ENCODE peak calls at places on chromosomes 7 and 10, in eight cellular contexts. One of them, this sample, is unnamed. For H3K4me1, the result is how much of the 10 kb centered on the place peaks cover.

GRCh38 chr7:1301812-1302310 is 69.2 kb downstream of the UNCX start:
- DNase-seq in naive thymus-derived CD4-positive, alpha-beta T cell: no peak
- DNase-seq in Panc1: no peak
- DNase-seq in heart left ventricle: peak
- DNase-seq in uterus: no peak
- DNase-seq in right lobe of liver: no peak
- DNase-seq in body of pancreas: no peak
- DNase-seq in kidney: peak
- DNase-seq in this sample: no peak

GRCh38 chr7:112495820-112496462 is 15.2 kb downstream of the LSMEM1 start:
- DNase-seq in body of pancreas: peak
- DNase-seq in Panc1: peak
- DNase-seq in uterus: peak
- DNase-seq in right lobe of liver: peak
- DNase-seq in kidney: no peak
- DNase-seq in heart left ventricle: no peak
- DNase-seq in naive thymus-derived CD4-positive, alpha-beta T cell: no peak
- DNase-seq in this sample: peak

GRCh38 chr7:157676456-157677255 is 339.9 kb downstream of the DNAJB6 start:
- DNase-seq in body of pancreas: peak
- DNase-seq in kidney: no peak
- DNase-seq in uterus: no peak
- DNase-seq in right lobe of liver: no peak
- DNase-seq in heart left ventricle: no peak
- DNase-seq in Panc1: no peak
- DNase-seq in naive thymus-derived CD4-positive, alpha-beta T cell: no peak
- DNase-seq in this sample: peak

GRCh38 chr10:112360308-112361270 is 13.3 kb upstream of the ACSL5 start:
- DNase-seq in kidney: no peak
- DNase-seq in uterus: no peak
- DNase-seq in naive thymus-derived CD4-positive, alpha-beta T cell: no peak
- DNase-seq in heart left ventricle: no peak
- DNase-seq in Panc1: no peak
- DNase-seq in body of pancreas: no peak
- DNase-seq in right lobe of liver: no peak
- DNase-seq in this sample: no peak

GRCh38 chr7:75937958-75938786 is 23.2 kb downstream of the POR start:
- DNase-seq in body of pancreas: no peak
- DNase-seq in kidney: peak
- DNase-seq in naive thymus-derived CD4-positive, alpha-beta T cell: no peak
- DNase-seq in Panc1: no peak
- DNase-seq in right lobe of liver: peak
- DNase-seq in uterus: peak
- DNase-seq in heart left ventricle: peak
- DNase-seq in this sample: no peak

GRCh38 chr7:147586526-147586925 is 1004.0 kb upstream of the C7orf33 start:
- DNase-seq in heart left ventricle: no peak
- DNase-seq in right lobe of liver: no peak
- DNase-seq in kidney: no peak
- DNase-seq in uterus: no peak
- DNase-seq in naive thymus-derived CD4-positive, alpha-beta T cell: no peak
- DNase-seq in body of pancreas: no peak
- DNase-seq in Panc1: no peak
- DNase-seq in this sample: peak

GRCh38 chr7:144885453-144885852 is 49.6 kb upstream of the TPK1 start:
- DNase-seq in uterus: no peak
- DNase-seq in body of pancreas: no peak
- DNase-seq in right lobe of liver: no peak
- DNase-seq in heart left ventricle: no peak
- DNase-seq in Panc1: no peak
- DNase-seq in kidney: no peak
- DNase-seq in naive thymus-derived CD4-positive, alpha-beta T cell: no peak
- DNase-seq in this sample: no peak

GRCh38 chr7:78176186-78176585 is 377.6 kb downstream of the PHTF2 start:
- DNase-seq in uterus: peak
- DNase-seq in naive thymus-derived CD4-positive, alpha-beta T cell: no peak
- DNase-seq in right lobe of liver: no peak
- DNase-seq in body of pancreas: no peak
- DNase-seq in kidney: no peak
- DNase-seq in Panc1: no peak
- DNase-seq in heart left ventricle: no peak
- DNase-seq in this sample: no peak

GRCh38 chr10:44030132-44030531 is 354.8 kb downstream of the CXCL12 start:
- DNase-seq in naive thymus-derived CD4-positive, alpha-beta T cell: no peak
- DNase-seq in Panc1: no peak
- DNase-seq in kidney: no peak
- DNase-seq in right lobe of liver: no peak
- DNase-seq in heart left ventricle: no peak
- DNase-seq in body of pancreas: no peak
- DNase-seq in uterus: no peak
- DNase-seq in this sample: peak

GRCh38 chr7:49700841-49701240 is 72.6 kb upstream of the VWC2 start:
- DNase-seq in right lobe of liver: no peak
- DNase-seq in uterus: no peak
- DNase-seq in body of pancreas: no peak
- DNase-seq in naive thymus-derived CD4-positive, alpha-beta T cell: no peak
- DNase-seq in Panc1: no peak
- DNase-seq in heart left ventricle: peak
- DNase-seq in kidney: no peak
- DNase-seq in this sample: no peak

GRCh38 chr7:128831994-128832879 is 2.0 kb downstream of the FLNC start:
- DNase-seq in uterus: peak
- DNase-seq in naive thymus-derived CD4-positive, alpha-beta T cell: no peak
- DNase-seq in Panc1: no peak
- DNase-seq in kidney: no peak
- DNase-seq in body of pancreas: no peak
- DNase-seq in right lobe of liver: no peak
- DNase-seq in heart left ventricle: peak
- DNase-seq in this sample: peak

GRCh38 chr7:44638611-44639557 is 32.5 kb downstream of the OGDH start:
- DNase-seq in kidney: peak
- DNase-seq in right lobe of liver: peak
- DNase-seq in uterus: peak
- DNase-seq in Panc1: peak
- DNase-seq in naive thymus-derived CD4-positive, alpha-beta T cell: peak
- DNase-seq in body of pancreas: peak
- DNase-seq in heart left ventricle: peak
- DNase-seq in this sample: peak

GRCh38 chr10:35335133-35335532 is 1.2 kb upstream of the CCNY start:
- DNase-seq in kidney: no peak
- DNase-seq in body of pancreas: no peak
- DNase-seq in heart left ventricle: no peak
- DNase-seq in uterus: no peak
- DNase-seq in naive thymus-derived CD4-positive, alpha-beta T cell: no peak
- DNase-seq in right lobe of liver: no peak
- DNase-seq in Panc1: no peak
- DNase-seq in this sample: no peak

GRCh38 chr10:93006435-93007039 is 54.1 kb upstream of the CYP26C1 start:
- DNase-seq in body of pancreas: no peak
- DNase-seq in uterus: no peak
- DNase-seq in heart left ventricle: no peak
- DNase-seq in naive thymus-derived CD4-positive, alpha-beta T cell: no peak
- DNase-seq in kidney: no peak
- DNase-seq in right lobe of liver: no peak
- DNase-seq in Panc1: no peak
- DNase-seq in this sample: no peak

GRCh38 chr10:124671486-124672075 is 72.6 kb downstream of the FAM53B start:
- DNase-seq in Panc1: no peak
- DNase-seq in kidney: peak
- DNase-seq in right lobe of liver: peak
- DNase-seq in uterus: no peak
- DNase-seq in heart left ventricle: no peak
- DNase-seq in naive thymus-derived CD4-positive, alpha-beta T cell: no peak
- DNase-seq in body of pancreas: no peak
- DNase-seq in this sample: peak
- H3K4me1 ChIP-seq in Panc1: under half
- H3K4me1 ChIP-seq in kidney: under half
- H3K4me1 ChIP-seq in right lobe of liver: under half
- H3K4me1 ChIP-seq in uterus: under half
- H3K4me1 ChIP-seq in heart left ventricle: half or more
- H3K4me1 ChIP-seq in naive thymus-derived CD4-positive, alpha-beta T cell: half or more
- H3K4me1 ChIP-seq in body of pancreas: under half
- H3K4me1 ChIP-seq in this sample: under half

GRCh38 chr7:152341914-152342236 is 93.9 kb downstream of the KMT2C start:
- DNase-seq in Panc1: no peak
- DNase-seq in body of pancreas: no peak
- DNase-seq in kidney: no peak
- DNase-seq in uterus: no peak
- DNase-seq in right lobe of liver: no peak
- DNase-seq in naive thymus-derived CD4-positive, alpha-beta T cell: no peak
- DNase-seq in heart left ventricle: no peak
- DNase-seq in this sample: no peak
- H3K27ac ChIP-seq in Panc1: no peak
- H3K27ac ChIP-seq in body of pancreas: peak
- H3K27ac ChIP-seq in kidney: no peak
- H3K27ac ChIP-seq in uterus: no peak
- H3K27ac ChIP-seq in right lobe of liver: no peak
- H3K27ac ChIP-seq in naive thymus-derived CD4-positive, alpha-beta T cell: no peak
- H3K27ac ChIP-seq in heart left ventricle: no peak
- H3K27ac ChIP-seq in this sample: no peak

DNA sequence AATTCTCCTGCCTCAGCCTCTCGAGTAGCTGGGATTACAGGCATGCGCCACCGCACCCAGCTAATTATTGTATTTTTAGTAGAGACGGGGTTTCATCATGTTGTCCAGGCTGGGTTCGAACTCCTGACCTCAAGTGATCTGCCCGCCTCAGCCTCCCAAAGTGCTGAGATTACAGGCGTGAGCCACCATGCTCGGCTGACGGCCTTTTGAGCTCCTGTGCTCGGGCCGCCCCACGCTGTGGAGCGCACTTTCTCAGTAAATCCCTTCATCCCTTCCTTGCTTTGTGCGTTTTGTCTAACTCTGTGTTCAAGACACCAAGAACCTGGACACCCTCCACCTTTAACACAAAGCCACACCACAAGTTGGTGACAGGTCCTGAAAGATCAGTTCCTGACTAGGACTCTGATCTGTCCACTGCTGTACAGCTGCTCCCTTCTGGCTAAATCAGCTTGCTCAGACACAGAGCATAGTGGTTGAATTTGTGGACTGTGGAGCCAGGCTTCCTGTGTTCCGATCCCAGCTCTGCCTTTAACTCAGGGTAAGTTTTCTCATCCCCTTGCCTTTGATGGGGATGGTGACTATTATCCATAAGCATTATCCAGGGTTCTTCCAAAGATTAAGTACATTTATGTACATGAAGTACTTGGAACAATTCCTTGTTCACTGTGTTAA is 20.1 kb downstream of the CHST3 start:
- DNase-seq in body of pancreas: no peak
- DNase-seq in uterus: no peak
- DNase-seq in heart left ventricle: no peak
- DNase-seq in Panc1: no peak
- DNase-seq in right lobe of liver: no peak
- DNase-seq in kidney: no peak
- DNase-seq in naive thymus-derived CD4-positive, alpha-beta T cell: no peak
- DNase-seq in this sample: no peak
- H3K4me1 ChIP-seq in body of pancreas: half or more
- H3K4me1 ChIP-seq in uterus: under half
- H3K4me1 ChIP-seq in heart left ventricle: half or more
- H3K4me1 ChIP-seq in Panc1: under half
- H3K4me1 ChIP-seq in right lobe of liver: under half
- H3K4me1 ChIP-seq in kidney: under half
- H3K4me1 ChIP-seq in naive thymus-derived CD4-positive, alpha-beta T cell: under half
- H3K4me1 ChIP-seq in this sample: under half

GRCh38 chr10:11870900-11871407 is 47.8 kb downstream of the PROSER2 start:
- DNase-seq in kidney: no peak
- DNase-seq in body of pancreas: no peak
- DNase-seq in heart left ventricle: no peak
- DNase-seq in right lobe of liver: no peak
- DNase-seq in naive thymus-derived CD4-positive, alpha-beta T cell: no peak
- DNase-seq in Panc1: no peak
- DNase-seq in uterus: no peak
- DNase-seq in this sample: no peak

GRCh38 chr10:11869211-11869610 is 46.1 kb downstream of the PROSER2 start:
- DNase-seq in kidney: no peak
- DNase-seq in heart left ventricle: no peak
- DNase-seq in Panc1: no peak
- DNase-seq in naive thymus-derived CD4-positive, alpha-beta T cell: no peak
- DNase-seq in uterus: no peak
- DNase-seq in body of pancreas: no peak
- DNase-seq in right lobe of liver: no peak
- DNase-seq in this sample: no peak

GRCh38 chr10:11869743-11870460 is 46.7 kb downstream of the PROSER2 start:
- DNase-seq in body of pancreas: no peak
- DNase-seq in heart left ventricle: no peak
- DNase-seq in uterus: no peak
- DNase-seq in right lobe of liver: no peak
- DNase-seq in kidney: no peak
- DNase-seq in naive thymus-derived CD4-positive, alpha-beta T cell: no peak
- DNase-seq in Panc1: no peak
- DNase-seq in this sample: peak

GRCh38 chr10:11871470-11871869 is 48.3 kb downstream of the PROSER2 start:
- DNase-seq in Panc1: no peak
- DNase-seq in body of pancreas: no peak
- DNase-seq in uterus: no peak
- DNase-seq in right lobe of liver: no peak
- DNase-seq in naive thymus-derived CD4-positive, alpha-beta T cell: no peak
- DNase-seq in heart left ventricle: no peak
- DNase-seq in kidney: no peak
- DNase-seq in this sample: no peak

DNA sequence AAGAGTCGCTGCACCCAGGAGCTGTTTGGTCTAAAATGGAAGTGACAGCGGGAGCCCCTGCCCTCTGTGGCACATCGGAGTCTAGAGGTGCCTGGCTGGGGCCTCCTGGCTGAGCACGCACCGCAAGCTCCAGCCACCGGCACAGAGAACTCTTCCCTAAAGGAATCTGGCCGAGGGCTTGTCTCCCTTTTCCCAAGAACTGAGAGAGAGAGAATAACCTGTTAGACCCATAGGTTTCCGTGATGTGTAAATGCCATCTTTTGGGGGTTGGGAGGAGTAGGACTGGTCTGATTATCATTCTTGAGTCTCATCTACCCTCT is 47.3 kb downstream of the PROSER2 start:
- DNase-seq in naive thymus-derived CD4-positive, alpha-beta T cell: no peak
- DNase-seq in uterus: no peak
- DNase-seq in right lobe of liver: no peak
- DNase-seq in body of pancreas: no peak
- DNase-seq in heart left ventricle: no peak
- DNase-seq in kidney: no peak
- DNase-seq in Panc1: no peak
- DNase-seq in this sample: no peak
- H3K27ac ChIP-seq in naive thymus-derived CD4-positive, alpha-beta T cell: no peak
- H3K27ac ChIP-seq in uterus: no peak
- H3K27ac ChIP-seq in right lobe of liver: no peak
- H3K27ac ChIP-seq in body of pancreas: no peak
- H3K27ac ChIP-seq in heart left ventricle: no peak
- H3K27ac ChIP-seq in kidney: no peak
- H3K27ac ChIP-seq in Panc1: no peak
- H3K27ac ChIP-seq in this sample: no peak

DNA sequence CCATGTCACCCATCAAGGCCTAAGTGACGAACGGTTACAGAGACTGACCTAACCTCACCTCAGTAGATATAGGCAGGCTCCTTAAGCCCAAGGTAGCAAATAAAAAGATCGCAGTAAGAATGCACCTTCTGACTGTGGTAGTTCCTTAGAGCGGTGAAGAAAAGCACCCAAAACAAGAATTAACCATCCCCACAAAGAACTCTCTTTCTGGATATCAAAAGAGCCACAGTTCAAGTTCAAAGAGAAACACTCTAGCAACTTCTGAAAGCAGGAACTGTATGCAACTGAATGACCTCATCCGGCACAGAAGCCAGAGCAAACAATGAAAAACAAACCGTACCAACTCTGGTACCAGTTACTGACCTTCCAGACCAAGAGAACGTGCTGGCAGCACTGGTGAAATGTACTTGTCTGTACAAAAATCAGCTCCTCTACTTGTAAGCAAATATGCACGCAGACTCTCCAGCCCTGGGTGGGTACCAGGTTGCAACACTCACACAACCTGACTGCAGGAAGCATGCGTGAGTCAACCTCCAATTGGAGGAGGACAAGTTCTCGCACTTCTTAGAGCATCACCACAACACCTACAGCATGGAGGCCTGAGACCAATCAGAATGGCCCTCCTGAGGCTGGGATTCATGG is 202.7 kb downstream of the FAM107B start:
- DNase-seq in kidney: peak
- DNase-seq in right lobe of liver: peak
- DNase-seq in uterus: no peak
- DNase-seq in naive thymus-derived CD4-positive, alpha-beta T cell: peak
- DNase-seq in heart left ventricle: no peak
- DNase-seq in Panc1: no peak
- DNase-seq in body of pancreas: peak
- DNase-seq in this sample: no peak
- H3K4me1 ChIP-seq in kidney: under half
- H3K4me1 ChIP-seq in right lobe of liver: under half
- H3K4me1 ChIP-seq in uterus: under half
- H3K4me1 ChIP-seq in naive thymus-derived CD4-positive, alpha-beta T cell: half or more
- H3K4me1 ChIP-seq in heart left ventricle: under half
- H3K4me1 ChIP-seq in Panc1: under half
- H3K4me1 ChIP-seq in body of pancreas: half or more
- H3K4me1 ChIP-seq in this sample: under half